ENCODE peak calls at places on chromosomes 11 and 22, in nine cellular contexts. B, J, I, Y, Z, X, G, K and F are unnamed samples.

GRCh38 chr22:30575011-30575671 is 676 bp upstream of the GAL3ST1 start:
- DNase-seq in B (no peak), J (no peak), I (no peak), Y (no peak), Z (no peak), X (no peak), G (peak; percentile 74), K (no peak), F (no peak)

GRCh38 chr11:9016916-9017642 is 13.3 kb upstream of the NRIP3 start:
- DNase-seq in B (no peak), J (no peak), I (no peak), Y (no peak), Z (no peak), X (no peak), G (peak; percentile 5), K (no peak), F (no peak)

GRCh38 chr11:79894111-79894510 is 453.3 kb upstream of the TENM4 start:
- DNase-seq in B (no peak), J (no peak), I (no peak), Y (no peak), Z (no peak), X (no peak), G (no peak), K (no peak), F (no peak)

GRCh38 chr22:37079668-37080171 is 28.2 kb downstream of the KCTD17 start:
- DNase-seq in B (no peak), J (no peak), I (peak; percentile 89), Y (no peak), Z (no peak), X (no peak), G (peak; percentile 70), K (no peak), F (no peak)

GRCh38 chr11:69666752-69667536 is 8.2 kb downstream of the LTO1 start:
- DNase-seq in B (no peak), J (no peak), I (no peak), Y (no peak), Z (no peak), X (no peak), G (no peak), K (peak; percentile 68), F (no peak)

GRCh38 chr22:24433868-24434471 is 6.6 kb downstream of the ADORA2A start:
- DNase-seq in B (peak; percentile 83), J (no peak), I (no peak), Y (peak; percentile 82), Z (no peak), X (no peak), G (peak; percentile 93), K (peak; percentile 79), F (peak; percentile 90)

GRCh38 chr11:8003187-8003586 is 16.1 kb downstream of the EIF3F start:
- DNase-seq in B (no peak), J (peak; percentile 73), I (no peak), Y (no peak), Z (no peak), X (no peak), G (no peak), K (no peak), F (no peak)

GRCh38 chr22:24516301-24516737 is 21.2 kb downstream of the UPB1 start:
- DNase-seq in B (no peak), J (no peak), I (no peak), Y (no peak), Z (peak; percentile 19), X (peak; percentile 50), G (peak; percentile 93), K (no peak), F (no peak)

GRCh38 chr11:25159341-25159740 is 662.5 kb downstream of the LUZP2 start:
- DNase-seq in B (no peak), J (no peak), I (no peak), Y (no peak), Z (no peak), X (no peak), G (peak; percentile 36), K (no peak), F (no peak)

GRCh38 chr11:78168539-78169477 is 19.6 kb downstream of the KCTD21 start:
- DNase-seq in B (no peak), J (peak; percentile 87), I (no peak), Y (no peak), Z (no peak), X (no peak), G (peak; percentile 97), K (peak; percentile 94), F (no peak)

GRCh38 chr11:30553521-30554110 is 32.5 kb downstream of the MPPED2 start:
- DNase-seq in B (no peak), J (no peak), I (no peak), Y (no peak), Z (no peak), X (no peak), G (no peak), K (no peak), F (no peak)

GRCh38 chr11:65871811-65872548 is 620 bp downstream of the EFEMP2 start:
- DNase-seq in B (no peak), J (no peak), I (no peak), Y (no peak), Z (no peak), X (no peak), G (peak; percentile 51), K (peak; percentile 86), F (no peak)

GRCh38 chr11:1873048-1873812 is 18.5 kb downstream of the PRR33 start:
- DNase-seq in B (no peak), J (no peak), I (no peak), Y (no peak), Z (peak; percentile 41), X (peak; percentile 47), G (peak; percentile 52), K (peak; percentile 68), F (no peak)

GRCh38 chr11:84794663-84795443 is 832.3 kb downstream of the DLG2 start:
- DNase-seq in B (no peak), J (no peak), I (no peak), Y (no peak), Z (no peak), X (no peak), G (no peak), K (peak; percentile 52), F (no peak)

GRCh38 chr11:74681686-74682651 is 49.3 kb downstream of the CHRDL2 start:
- DNase-seq in B (no peak), J (no peak), I (no peak), Y (no peak), Z (no peak), X (no peak), G (no peak), K (peak; percentile 57), F (no peak)

GRCh38 chr22:28442951-28443876 is 236.4 kb downstream of the TTC28 start:
- DNase-seq in B (no peak), J (no peak), I (peak; percentile 20), Y (peak; percentile 6), Z (no peak), X (no peak), G (peak; percentile 80), K (peak; percentile 85), F (peak; percentile 25)

GRCh38 chr22:50481440-50482106 is at the start of gene ADM2:
- DNase-seq in B (no peak), J (no peak), I (peak; percentile 45), Y (peak; percentile 70), Z (no peak), X (no peak), G (no peak), K (peak; percentile 84), F (peak; percentile 84)

GRCh38 chr22:24140357-24140756 is 40.9 kb upstream of the SUSD2 start:
- DNase-seq in B (no peak), J (no peak), I (no peak), Y (no peak), Z (no peak), X (no peak), G (no peak), K (no peak), F (no peak)

GRCh38 chr22:37544955-37545702 is 15.2 kb upstream of the CDC42EP1 start:
- DNase-seq in B (peak; percentile 48), J (peak; percentile 91), I (peak; percentile 25), Y (peak; percentile 43), Z (peak; percentile 73), X (no peak), G (peak; percentile 80), K (peak; percentile 85), F (peak; percentile 77)

GRCh38 chr11:134758342-134758931 is 346.4 kb upstream of the B3GAT1 start:
- DNase-seq in B (no peak), J (peak; percentile 82), I (no peak), Y (no peak), Z (no peak), X (no peak), G (no peak), K (no peak), F (no peak)
- TF ChIP-seq CTCF in B (no peak), J (no peak), I (no peak), Y (no peak), Z (no peak), X (no peak), G (no peak), K (no peak), F (no peak)

DNA sequence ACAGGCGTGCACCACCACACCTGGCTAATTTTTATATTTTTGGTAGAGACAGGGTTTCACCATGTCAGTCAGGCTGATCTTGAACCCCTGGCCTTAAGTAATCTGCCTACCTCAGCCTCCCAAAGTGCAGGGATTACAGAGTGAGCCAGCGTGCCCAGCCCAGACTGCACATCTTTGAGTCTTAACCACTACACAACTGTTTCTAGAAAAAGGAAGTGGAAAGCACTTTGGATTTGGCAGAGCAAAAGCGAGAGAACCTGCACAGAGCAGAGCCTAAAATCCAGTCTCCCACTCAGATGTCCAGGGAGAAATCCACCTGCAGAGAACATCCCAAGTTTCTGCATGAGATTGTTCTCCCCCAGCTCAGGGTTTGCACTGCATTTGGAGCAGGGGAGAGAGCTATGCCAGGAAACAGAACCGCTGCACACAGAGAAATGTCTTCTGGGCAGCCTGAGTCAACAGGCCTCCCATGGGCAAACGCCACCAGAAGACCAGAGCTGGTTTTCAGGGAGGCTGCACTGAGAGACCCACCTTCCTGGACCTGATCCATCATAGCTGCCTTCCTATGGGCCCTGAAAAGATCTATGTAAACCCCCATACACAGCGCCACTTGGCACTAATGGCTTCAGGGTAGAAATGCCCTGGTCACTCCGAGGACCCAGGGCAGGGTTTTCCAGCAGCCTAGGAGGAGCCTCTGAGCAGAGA is 54.0 kb downstream of the RPUSD4 start:
- DNase-seq in B (no peak), J (no peak), I (no peak), Y (no peak), Z (no peak), X (no peak), G (no peak), K (no peak), F (no peak)
- TF ChIP-seq CTCF in B (no peak), J (no peak), I (no peak), Y (no peak), Z (no peak), X (no peak), G (no peak), K (no peak), F (no peak)

DNA sequence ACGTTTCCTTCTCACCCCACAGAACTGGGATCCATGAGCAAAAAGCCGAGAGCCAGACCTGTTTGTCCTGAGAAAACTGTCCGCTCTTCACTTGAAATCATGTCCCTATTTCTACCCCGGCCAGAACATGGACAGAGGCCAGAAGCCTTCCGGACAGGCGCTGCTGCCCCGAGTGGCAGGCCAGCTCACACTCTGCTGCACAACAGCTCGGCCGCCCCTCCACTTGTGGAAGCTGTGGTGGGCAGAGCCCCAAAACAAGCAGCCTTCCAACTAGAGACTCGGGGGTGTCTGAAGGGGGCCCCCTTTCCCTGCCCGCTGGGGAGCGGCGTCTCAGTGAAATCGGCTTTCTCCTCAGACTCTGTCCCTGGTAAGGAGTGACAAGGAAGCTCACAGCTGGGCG is 24.0 kb downstream of the CD5 start:
- DNase-seq in B (no peak), J (no peak), I (no peak), Y (no peak), Z (no peak), X (no peak), G (peak; percentile 17), K (no peak), F (no peak)
- TF ChIP-seq CTCF in B (no peak), J (no peak), I (no peak), Y (no peak), Z (no peak), X (no peak), G (peak; percentile 24), K (no peak), F (no peak)

GRCh38 chr11:112697779-112698178 is 263.4 kb upstream of the NCAM1 start:
- DNase-seq in B (no peak), J (no peak), I (no peak), Y (no peak), Z (no peak), X (no peak), G (no peak), K (no peak), F (no peak)
- TF ChIP-seq CTCF in B (no peak), J (no peak), I (no peak), Y (no peak), Z (no peak), X (no peak), G (no peak), K (no peak), F (no peak)